ENCODE peak calls at places on chromosome 4, in seven cellular contexts. One of them, this sample, is unnamed.

GRCh38 chr4:182354867-182355266 is 111.7 kb downstream of the TENM3 start:
- DNase-seq in activated T-helper 1 cell treated with anti-CD3 and anti-CD28 coated beads, Interleukin-2, amount 50 U/mL, for 16 hours: no peak
- DNase-seq in NCI-H510A treated with DMSO at 0.1 percent for 48 hours: no peak
- DNase-seq in A549: no peak
- DNase-seq in non-pigmented ciliary epithelial cell: no peak
- DNase-seq in NT2/D1: no peak
- DNase-seq in AG08396: no peak
- DNase-seq in this sample: peak

GRCh38 chr4:71604785-71605184 is 179.1 kb downstream of the GC start:
- DNase-seq in activated T-helper 1 cell treated with anti-CD3 and anti-CD28 coated beads, Interleukin-2, amount 50 U/mL, for 16 hours: no peak
- DNase-seq in NCI-H510A treated with DMSO at 0.1 percent for 48 hours: no peak
- DNase-seq in A549: no peak
- DNase-seq in non-pigmented ciliary epithelial cell: no peak
- DNase-seq in NT2/D1: no peak
- DNase-seq in AG08396: no peak
- DNase-seq in this sample: no peak

GRCh38 chr4:211033-211511 is 86.8 kb downstream of the ZNF718 start:
- DNase-seq in activated T-helper 1 cell treated with anti-CD3 and anti-CD28 coated beads, Interleukin-2, amount 50 U/mL, for 16 hours: no peak
- DNase-seq in NCI-H510A treated with DMSO at 0.1 percent for 48 hours: no peak
- DNase-seq in A549: no peak
- DNase-seq in non-pigmented ciliary epithelial cell: no peak
- DNase-seq in NT2/D1: no peak
- DNase-seq in AG08396: no peak
- DNase-seq in this sample: no peak

GRCh38 chr4:76744253-76744921 is 153.6 kb downstream of the SOWAHB start:
- DNase-seq in activated T-helper 1 cell treated with anti-CD3 and anti-CD28 coated beads, Interleukin-2, amount 50 U/mL, for 16 hours: no peak
- DNase-seq in NCI-H510A treated with DMSO at 0.1 percent for 48 hours: no peak
- DNase-seq in A549: no peak
- DNase-seq in non-pigmented ciliary epithelial cell: no peak
- DNase-seq in NT2/D1: no peak
- DNase-seq in AG08396: peak
- DNase-seq in this sample: no peak

GRCh38 chr4:170940043-170940724 is 850.4 kb upstream of the AADAT start:
- DNase-seq in activated T-helper 1 cell treated with anti-CD3 and anti-CD28 coated beads, Interleukin-2, amount 50 U/mL, for 16 hours: no peak
- DNase-seq in NCI-H510A treated with DMSO at 0.1 percent for 48 hours: no peak
- DNase-seq in A549: no peak
- DNase-seq in non-pigmented ciliary epithelial cell: no peak
- DNase-seq in NT2/D1: no peak
- DNase-seq in AG08396: no peak
- DNase-seq in this sample: no peak

GRCh38 chr4:129230836-129231235 is 134.9 kb downstream of the C4orf33 start:
- DNase-seq in activated T-helper 1 cell treated with anti-CD3 and anti-CD28 coated beads, Interleukin-2, amount 50 U/mL, for 16 hours: no peak
- DNase-seq in NCI-H510A treated with DMSO at 0.1 percent for 48 hours: no peak
- DNase-seq in A549: no peak
- DNase-seq in non-pigmented ciliary epithelial cell: no peak
- DNase-seq in NT2/D1: no peak
- DNase-seq in AG08396: no peak
- DNase-seq in this sample: no peak

GRCh38 chr4:15005474-15006115 is 3.3 kb downstream of the CPEB2 start:
- DNase-seq in activated T-helper 1 cell treated with anti-CD3 and anti-CD28 coated beads, Interleukin-2, amount 50 U/mL, for 16 hours: no peak
- DNase-seq in NCI-H510A treated with DMSO at 0.1 percent for 48 hours: no peak
- DNase-seq in A549: no peak
- DNase-seq in non-pigmented ciliary epithelial cell: no peak
- DNase-seq in NT2/D1: no peak
- DNase-seq in AG08396: no peak
- DNase-seq in this sample: no peak

GRCh38 chr4:134702374-134702773 is 500.8 kb upstream of the PABPC4L start:
- DNase-seq in activated T-helper 1 cell treated with anti-CD3 and anti-CD28 coated beads, Interleukin-2, amount 50 U/mL, for 16 hours: no peak
- DNase-seq in NCI-H510A treated with DMSO at 0.1 percent for 48 hours: no peak
- DNase-seq in A549: no peak
- DNase-seq in non-pigmented ciliary epithelial cell: no peak
- DNase-seq in NT2/D1: no peak
- DNase-seq in AG08396: no peak
- DNase-seq in this sample: no peak

GRCh38 chr4:85741421-85741820 is 266.5 kb downstream of the ARHGAP24 start:
- DNase-seq in activated T-helper 1 cell treated with anti-CD3 and anti-CD28 coated beads, Interleukin-2, amount 50 U/mL, for 16 hours: no peak
- DNase-seq in NCI-H510A treated with DMSO at 0.1 percent for 48 hours: no peak
- DNase-seq in A549: no peak
- DNase-seq in non-pigmented ciliary epithelial cell: no peak
- DNase-seq in NT2/D1: no peak
- DNase-seq in AG08396: no peak
- DNase-seq in this sample: no peak

GRCh38 chr4:6200011-6200921 is at the start of gene JAKMIP1:
- DNase-seq in activated T-helper 1 cell treated with anti-CD3 and anti-CD28 coated beads, Interleukin-2, amount 50 U/mL, for 16 hours: peak
- DNase-seq in NCI-H510A treated with DMSO at 0.1 percent for 48 hours: no peak
- DNase-seq in A549: peak
- DNase-seq in non-pigmented ciliary epithelial cell: no peak
- DNase-seq in NT2/D1: no peak
- DNase-seq in AG08396: peak
- DNase-seq in this sample: peak

GRCh38 chr4:5923306-5923830 is 30.5 kb upstream of the CRMP1 start:
- DNase-seq in activated T-helper 1 cell treated with anti-CD3 and anti-CD28 coated beads, Interleukin-2, amount 50 U/mL, for 16 hours: no peak
- DNase-seq in NCI-H510A treated with DMSO at 0.1 percent for 48 hours: no peak
- DNase-seq in A549: no peak
- DNase-seq in non-pigmented ciliary epithelial cell: no peak
- DNase-seq in NT2/D1: no peak
- DNase-seq in AG08396: no peak
- DNase-seq in this sample: no peak

GRCh38 chr4:151921811-151922210 is 161.0 kb upstream of the GATB start:
- DNase-seq in activated T-helper 1 cell treated with anti-CD3 and anti-CD28 coated beads, Interleukin-2, amount 50 U/mL, for 16 hours: no peak
- DNase-seq in NCI-H510A treated with DMSO at 0.1 percent for 48 hours: no peak
- DNase-seq in A549: no peak
- DNase-seq in non-pigmented ciliary epithelial cell: peak
- DNase-seq in NT2/D1: no peak
- DNase-seq in AG08396: peak
- DNase-seq in this sample: peak

GRCh38 chr4:182219400-182219799 is 23.8 kb upstream of the TENM3 start:
- DNase-seq in activated T-helper 1 cell treated with anti-CD3 and anti-CD28 coated beads, Interleukin-2, amount 50 U/mL, for 16 hours: no peak
- DNase-seq in NCI-H510A treated with DMSO at 0.1 percent for 48 hours: no peak
- DNase-seq in A549: no peak
- DNase-seq in non-pigmented ciliary epithelial cell: peak
- DNase-seq in NT2/D1: no peak
- DNase-seq in AG08396: no peak
- DNase-seq in this sample: no peak

GRCh38 chr4:34417160-34417559 is 1827.2 kb downstream of the ARAP2 start:
- DNase-seq in activated T-helper 1 cell treated with anti-CD3 and anti-CD28 coated beads, Interleukin-2, amount 50 U/mL, for 16 hours: no peak
- DNase-seq in NCI-H510A treated with DMSO at 0.1 percent for 48 hours: no peak
- DNase-seq in A549: no peak
- DNase-seq in non-pigmented ciliary epithelial cell: no peak
- DNase-seq in NT2/D1: no peak
- DNase-seq in AG08396: no peak
- DNase-seq in this sample: no peak

This sample was measured in skeletal muscle cell.